ENCODE peak calls at places on chromosome 1, in five cellular contexts. Q is fibroblast of pulmonary artery; H is AG04450; A is NAMALWA; T is activated naive CD4-positive, alpha-beta T cell. O is an unnamed sample.

GRCh38 chr1:73886721-73887120 is 311.3 kb downstream of the LRRIQ3 start:
- DNase-seq in Q (no peak), H (no peak), A (no peak), T (no peak), O (no peak)

GRCh38 chr1:245046764-245047163 is 108.0 kb upstream of the KIF26B start:
- DNase-seq in Q (no peak), H (no peak), A (no peak), T (no peak), O (no peak)

GRCh38 chr1:12477936-12478611 is 139.9 kb downstream of the DHRS3 start:
- DNase-seq in Q (peak), H (peak), A (no peak), T (no peak), O (no peak)

GRCh38 chr1:44985747-44986359 is 542 bp downstream of the EIF2B3 start:
- DNase-seq in Q (peak), H (peak), A (no peak), T (no peak), O (no peak)

GRCh38 chr1:21254335-21254951 is 35.8 kb downstream of the ECE1 start:
- DNase-seq in Q (peak), H (no peak), A (no peak), T (no peak), O (no peak)

GRCh38 chr1:218760601-218761570 is 412.8 kb upstream of the LYPLAL1 start:
- DNase-seq in Q (no peak), H (no peak), A (no peak), T (no peak), O (no peak)

GRCh38 chr1:156744344-156744743 is 3.5 kb upstream of the MRPL24 start:
- DNase-seq in Q (no peak), H (no peak), A (no peak), T (no peak), O (no peak)

GRCh38 chr1:33042836-33043235 is 6.2 kb upstream of the AK2 start:
- DNase-seq in Q (no peak), H (no peak), A (no peak), T (no peak), O (no peak)

GRCh38 chr1:163824006-163824405 is 502.3 kb downstream of the NUF2 start:
- DNase-seq in Q (peak), H (no peak), A (no peak), T (no peak), O (no peak)

GRCh38 chr1:227174136-227174535 is 144.2 kb downstream of the CDC42BPA start:
- DNase-seq in Q (peak), H (no peak), A (no peak), T (no peak), O (no peak)

GRCh38 chr1:42941640-42942330 is 16.9 kb downstream of the SLC2A1 start:
- DNase-seq in Q (peak), H (no peak), A (no peak), T (no peak), O (no peak)

GRCh38 chr1:164748253-164748899 is 189.4 kb downstream of the PBX1 start:
- DNase-seq in Q (peak), H (peak), A (no peak), T (no peak), O (no peak)

GRCh38 chr1:246588322-246588721 is 22.1 kb downstream of the CNST start:
- DNase-seq in Q (peak), H (no peak), A (no peak), T (no peak), O (no peak)

GRCh38 chr1:54274448-54274847 is 74.5 kb downstream of the MRPL37 start:
- DNase-seq in Q (no peak), H (no peak), A (no peak), T (no peak), O (no peak)

GRCh38 chr1:203673550-203674411 is 47.1 kb downstream of the ATP2B4 start:
- DNase-seq in Q (peak), H (peak), A (peak), T (no peak), O (no peak)

GRCh38 chr1:17207966-17208418 is 3.1 kb downstream of the PADI1 start:
- DNase-seq in Q (peak), H (no peak), A (peak), T (no peak), O (no peak)

GRCh38 chr1:27293915-27294314 is 28.0 kb upstream of the TMEM222 start:
- DNase-seq in Q (no peak), H (no peak), A (no peak), T (no peak), O (no peak)

GRCh38 chr1:176745945-176746344 is 283.0 kb downstream of the PAPPA2 start:
- DNase-seq in Q (no peak), H (no peak), A (peak), T (no peak), O (no peak)

GRCh38 chr1:40932004-40932403 is 47.5 kb upstream of the CTPS1 start:
- DNase-seq in Q (peak), H (no peak), A (no peak), T (no peak), O (no peak)

GRCh38 chr1:91278754-91279153 is 125.9 kb downstream of the HFM1 start:
- DNase-seq in Q (peak), H (no peak), A (peak), T (no peak), O (no peak)

GRCh38 chr1:227333423-227333822 is 15.1 kb upstream of the CDC42BPA start:
- DNase-seq in Q (no peak), H (no peak), A (no peak), T (no peak), O (no peak)

O was measured in H1.